ENCODE peak calls at places on chromosome 2, in ten cellular contexts. One of them, this sample, is unnamed.

GRCh38 chr2:44304258-44304657 is 29.0 kb downstream of the SLC3A1 start:
- DNase-seq in left lung: no peak
- DNase-seq in heart left ventricle: no peak
- DNase-seq in fibroblast of lung: no peak
- DNase-seq in IMR-90: no peak
- DNase-seq in ovary: no peak
- DNase-seq in Panc1: no peak
- DNase-seq in foreskin fibroblast: no peak
- DNase-seq in GM12865: no peak
- DNase-seq in GM23248: no peak
- DNase-seq in this sample: no peak

GRCh38 chr2:46805401-46805951 is 110.1 kb downstream of the MCFD2 start:
- DNase-seq in heart left ventricle: no peak
- DNase-seq in IMR-90: no peak
- DNase-seq in Panc1: no peak
- DNase-seq in GM23248: no peak
- DNase-seq in ovary: no peak
- DNase-seq in foreskin fibroblast: no peak
- DNase-seq in GM12865: no peak
- DNase-seq in left lung: no peak
- DNase-seq in fibroblast of lung: no peak
- DNase-seq in this sample: no peak

GRCh38 chr2:9941196-9941995 is 10.1 kb upstream of the GRHL1 start:
- DNase-seq in GM23248: peak; percentile 86
- DNase-seq in left lung: no peak
- DNase-seq in heart left ventricle: no peak
- DNase-seq in ovary: no peak
- DNase-seq in foreskin fibroblast: peak; percentile 60
- DNase-seq in Panc1: no peak
- DNase-seq in fibroblast of lung: peak; percentile 60
- DNase-seq in GM12865: peak; percentile 24
- DNase-seq in IMR-90: peak; percentile 82
- DNase-seq in this sample: no peak

GRCh38 chr2:63538409-63538808 is 49.9 kb downstream of the WDPCP start:
- DNase-seq in Panc1: no peak
- DNase-seq in foreskin fibroblast: no peak
- DNase-seq in GM23248: no peak
- DNase-seq in left lung: no peak
- DNase-seq in GM12865: no peak
- DNase-seq in ovary: no peak
- DNase-seq in fibroblast of lung: no peak
- DNase-seq in IMR-90: no peak
- DNase-seq in heart left ventricle: no peak
- DNase-seq in this sample: no peak

GRCh38 chr2:135004005-135004746 is 43.1 kb downstream of the MAP3K19 start:
- DNase-seq in foreskin fibroblast: peak; percentile 74
- DNase-seq in IMR-90: peak; percentile 62
- DNase-seq in GM12865: peak; percentile 72
- DNase-seq in GM23248: peak; percentile 88
- DNase-seq in ovary: peak; percentile 82
- DNase-seq in fibroblast of lung: peak; percentile 74
- DNase-seq in left lung: peak; percentile 88
- DNase-seq in Panc1: peak; percentile 57
- DNase-seq in heart left ventricle: peak; percentile 64
- DNase-seq in this sample: peak; percentile 82

GRCh38 chr2:190533968-190534309 is 583 bp downstream of the NEMP2 start:
- DNase-seq in left lung: no peak
- DNase-seq in GM23248: no peak
- DNase-seq in IMR-90: no peak
- DNase-seq in GM12865: peak; percentile 88
- DNase-seq in Panc1: no peak
- DNase-seq in heart left ventricle: no peak
- DNase-seq in foreskin fibroblast: no peak
- DNase-seq in fibroblast of lung: peak; percentile 44
- DNase-seq in ovary: no peak
- DNase-seq in this sample: no peak

GRCh38 chr2:224442092-224442999 is 40.4 kb upstream of the FAM124B start:
- DNase-seq in fibroblast of lung: peak; percentile 38
- DNase-seq in IMR-90: no peak
- DNase-seq in ovary: no peak
- DNase-seq in Panc1: no peak
- DNase-seq in GM23248: peak; percentile 68
- DNase-seq in GM12865: peak; percentile 31
- DNase-seq in left lung: peak; percentile 81
- DNase-seq in heart left ventricle: no peak
- DNase-seq in foreskin fibroblast: peak; percentile 10
- DNase-seq in this sample: no peak

GRCh38 chr2:241852116-241852980 is 6.3 kb downstream of the PDCD1 start:
- DNase-seq in GM23248: no peak
- DNase-seq in foreskin fibroblast: no peak
- DNase-seq in Panc1: no peak
- DNase-seq in heart left ventricle: no peak
- DNase-seq in left lung: peak; percentile 80
- DNase-seq in IMR-90: no peak
- DNase-seq in GM12865: no peak
- DNase-seq in fibroblast of lung: no peak
- DNase-seq in ovary: peak; percentile 37
- DNase-seq in this sample: no peak

GRCh38 chr2:72124391-72124790 is 23.3 kb downstream of the CYP26B1 start:
- DNase-seq in Panc1: no peak
- DNase-seq in fibroblast of lung: no peak
- DNase-seq in GM23248: peak; percentile 30
- DNase-seq in heart left ventricle: no peak
- DNase-seq in GM12865: no peak
- DNase-seq in ovary: no peak
- DNase-seq in IMR-90: no peak
- DNase-seq in foreskin fibroblast: peak; percentile 14
- DNase-seq in left lung: no peak
- DNase-seq in this sample: no peak

GRCh38 chr2:234240917-234241316 is 190.4 kb downstream of the SPP2 start:
- DNase-seq in heart left ventricle: no peak
- DNase-seq in GM23248: peak; percentile 80
- DNase-seq in ovary: no peak
- DNase-seq in Panc1: no peak
- DNase-seq in GM12865: no peak
- DNase-seq in fibroblast of lung: peak; percentile 68
- DNase-seq in left lung: no peak
- DNase-seq in foreskin fibroblast: peak; percentile 85
- DNase-seq in IMR-90: peak; percentile 90
- DNase-seq in this sample: no peak

GRCh38 chr2:151176661-151177060 is 85.0 kb downstream of the RBM43 start:
- DNase-seq in IMR-90: no peak
- DNase-seq in fibroblast of lung: no peak
- DNase-seq in left lung: no peak
- DNase-seq in ovary: no peak
- DNase-seq in foreskin fibroblast: no peak
- DNase-seq in Panc1: no peak
- DNase-seq in GM23248: no peak
- DNase-seq in heart left ventricle: no peak
- DNase-seq in GM12865: no peak
- DNase-seq in this sample: no peak

GRCh38 chr2:212814941-212815340 is 276.3 kb upstream of the ERBB4 start:
- DNase-seq in left lung: no peak
- DNase-seq in fibroblast of lung: no peak
- DNase-seq in GM23248: no peak
- DNase-seq in heart left ventricle: no peak
- DNase-seq in GM12865: no peak
- DNase-seq in Panc1: no peak
- DNase-seq in foreskin fibroblast: no peak
- DNase-seq in ovary: no peak
- DNase-seq in IMR-90: no peak
- DNase-seq in this sample: no peak

GRCh38 chr2:73536133-73536532 is 106.1 kb downstream of the NAT8 start:
- DNase-seq in heart left ventricle: no peak
- DNase-seq in left lung: no peak
- DNase-seq in Panc1: no peak
- DNase-seq in ovary: no peak
- DNase-seq in GM23248: no peak
- DNase-seq in fibroblast of lung: no peak
- DNase-seq in IMR-90: no peak
- DNase-seq in GM12865: no peak
- DNase-seq in foreskin fibroblast: no peak
- DNase-seq in this sample: no peak

GRCh38 chr2:120465989-120466703 is 120.2 kb downstream of the INHBB start:
- DNase-seq in GM12865: no peak
- DNase-seq in Panc1: no peak
- DNase-seq in ovary: peak; percentile 54
- DNase-seq in IMR-90: no peak
- DNase-seq in left lung: peak; percentile 64
- DNase-seq in GM23248: no peak
- DNase-seq in foreskin fibroblast: no peak
- DNase-seq in fibroblast of lung: no peak
- DNase-seq in heart left ventricle: no peak
- DNase-seq in this sample: no peak

GRCh38 chr2:48433682-48434081 is 96.3 kb upstream of the STON1 start:
- DNase-seq in GM12865: peak; percentile 34
- DNase-seq in ovary: peak; percentile 53
- DNase-seq in GM23248: peak; percentile 23
- DNase-seq in fibroblast of lung: peak; percentile 41
- DNase-seq in heart left ventricle: no peak
- DNase-seq in Panc1: no peak
- DNase-seq in left lung: no peak
- DNase-seq in IMR-90: no peak
- DNase-seq in foreskin fibroblast: no peak
- DNase-seq in this sample: no peak

GRCh38 chr2:215613265-215613664 is 177.4 kb upstream of the FN1 start:
- DNase-seq in Panc1: no peak
- DNase-seq in ovary: no peak
- DNase-seq in heart left ventricle: no peak
- DNase-seq in left lung: peak; percentile 61
- DNase-seq in GM12865: no peak
- DNase-seq in fibroblast of lung: peak; percentile 72
- DNase-seq in IMR-90: peak; percentile 76
- DNase-seq in GM23248: no peak
- DNase-seq in foreskin fibroblast: no peak
- DNase-seq in this sample: no peak

DNA sequence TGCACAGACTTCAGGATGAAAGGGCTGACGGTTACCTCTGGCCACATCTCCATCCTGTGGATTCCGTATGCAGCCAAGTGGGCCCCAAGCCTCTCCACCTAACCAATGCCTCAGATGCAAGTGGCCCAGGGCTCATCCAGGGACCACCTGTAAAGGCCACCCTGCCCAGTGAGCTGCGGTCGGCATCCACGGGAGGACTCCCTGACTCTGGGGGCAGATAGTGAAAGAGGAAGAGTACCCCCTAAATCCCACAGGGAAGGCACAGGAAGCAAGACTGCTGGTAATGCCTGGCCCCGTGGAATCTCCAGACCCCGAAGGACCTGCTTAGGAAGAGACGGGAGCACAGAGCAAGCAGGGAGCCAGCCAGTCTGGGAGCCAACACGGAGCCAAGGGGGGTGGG is 11.2 kb upstream of the TPO start:
- DNase-seq in GM23248: no peak
- DNase-seq in ovary: no peak
- DNase-seq in left lung: no peak
- DNase-seq in GM12865: no peak
- DNase-seq in heart left ventricle: no peak
- DNase-seq in Panc1: no peak
- DNase-seq in foreskin fibroblast: no peak
- DNase-seq in fibroblast of lung: no peak
- DNase-seq in IMR-90: no peak
- DNase-seq in this sample: no peak
- H3K4me3 ChIP-seq in GM23248: no peak overlapping the region
- H3K4me3 ChIP-seq in ovary: no peak overlapping the region
- H3K4me3 ChIP-seq in left lung: no peak overlapping the region
- H3K4me3 ChIP-seq in GM12865: no peak overlapping the region
- H3K4me3 ChIP-seq in heart left ventricle: no peak overlapping the region
- H3K4me3 ChIP-seq in Panc1: no peak overlapping the region
- H3K4me3 ChIP-seq in foreskin fibroblast: no peak overlapping the region
- H3K4me3 ChIP-seq in fibroblast of lung: no peak overlapping the region
- H3K4me3 ChIP-seq in IMR-90: no peak overlapping the region
- H3K4me3 ChIP-seq in this sample: no peak overlapping the region

GRCh38 chr2:62467100-62467474 is 38.9 kb downstream of the TMEM17 start:
- DNase-seq in fibroblast of lung: no peak
- DNase-seq in Panc1: no peak
- DNase-seq in foreskin fibroblast: no peak
- DNase-seq in heart left ventricle: no peak
- DNase-seq in GM12865: peak; percentile 14
- DNase-seq in ovary: no peak
- DNase-seq in IMR-90: no peak
- DNase-seq in GM23248: no peak
- DNase-seq in left lung: no peak
- DNase-seq in this sample: no peak
- H3K4me3 ChIP-seq in fibroblast of lung: no peak overlapping the region
- H3K4me3 ChIP-seq in Panc1: no peak overlapping the region
- H3K4me3 ChIP-seq in foreskin fibroblast: no peak overlapping the region
- H3K4me3 ChIP-seq in heart left ventricle: no peak overlapping the region
- H3K4me3 ChIP-seq in GM12865: no peak overlapping the region
- H3K4me3 ChIP-seq in ovary: no peak overlapping the region
- H3K4me3 ChIP-seq in IMR-90: no peak overlapping the region
- H3K4me3 ChIP-seq in GM23248: no peak overlapping the region
- H3K4me3 ChIP-seq in left lung: no peak overlapping the region
- H3K4me3 ChIP-seq in this sample: no peak overlapping the region

DNA sequence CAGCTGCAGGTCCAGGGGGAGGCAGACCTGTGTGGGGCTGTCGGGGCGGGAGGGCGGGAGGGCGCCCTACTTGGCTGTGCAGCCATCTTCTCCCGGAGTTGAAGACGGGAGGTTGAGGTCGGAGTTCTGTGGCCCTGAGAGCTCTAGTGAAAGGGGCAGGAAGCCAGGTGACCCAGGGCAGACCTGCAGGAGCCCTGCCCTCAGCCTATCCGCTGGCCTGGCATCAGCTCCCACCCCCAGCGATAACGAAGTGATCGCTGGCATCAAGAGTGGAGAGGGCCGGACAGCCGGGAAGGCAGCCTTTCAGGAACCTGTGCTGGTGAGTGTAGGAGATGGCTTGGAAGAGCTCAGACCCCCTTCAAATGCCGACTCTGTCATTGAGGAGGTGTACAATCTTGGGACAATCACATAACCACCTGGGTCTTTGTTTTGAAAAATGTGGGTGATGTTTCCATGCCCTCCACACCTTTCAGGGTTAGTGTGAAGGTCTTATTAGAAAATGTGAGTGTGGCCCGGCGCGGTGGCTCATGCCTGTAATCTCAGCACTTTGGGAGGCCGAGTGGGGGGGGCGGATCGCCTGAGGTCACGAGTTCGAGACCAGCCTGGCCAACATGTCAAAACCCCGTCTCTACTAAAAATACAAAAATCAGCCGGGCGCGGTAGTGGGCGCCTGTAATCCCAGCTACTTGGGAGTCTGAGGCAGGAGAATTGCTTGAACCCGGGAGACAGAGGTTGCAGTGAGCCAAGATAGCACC is 1.3 kb downstream of the ARHGEF4 start:
- DNase-seq in IMR-90: no peak
- DNase-seq in left lung: peak; percentile 45
- DNase-seq in GM23248: no peak
- DNase-seq in heart left ventricle: no peak
- DNase-seq in foreskin fibroblast: no peak
- DNase-seq in ovary: no peak
- DNase-seq in fibroblast of lung: no peak
- DNase-seq in GM12865: no peak
- DNase-seq in Panc1: no peak
- DNase-seq in this sample: no peak
- H3K4me3 ChIP-seq in IMR-90: no peak overlapping the region
- H3K4me3 ChIP-seq in left lung: no peak overlapping the region
- H3K4me3 ChIP-seq in GM23248: no peak overlapping the region
- H3K4me3 ChIP-seq in heart left ventricle: no peak overlapping the region
- H3K4me3 ChIP-seq in foreskin fibroblast: no peak overlapping the region
- H3K4me3 ChIP-seq in ovary: no peak overlapping the region
- H3K4me3 ChIP-seq in fibroblast of lung: no peak overlapping the region
- H3K4me3 ChIP-seq in GM12865: no peak overlapping the region
- H3K4me3 ChIP-seq in Panc1: no peak overlapping the region
- H3K4me3 ChIP-seq in this sample: no peak overlapping the region

GRCh38 chr2:179467111-179467510 is 202.5 kb upstream of the SESTD1 start:
- DNase-seq in left lung: no peak
- DNase-seq in foreskin fibroblast: peak; percentile 62
- DNase-seq in ovary: no peak
- DNase-seq in IMR-90: peak; percentile 64
- DNase-seq in heart left ventricle: no peak
- DNase-seq in fibroblast of lung: no peak
- DNase-seq in GM12865: no peak
- DNase-seq in Panc1: no peak
- DNase-seq in GM23248: peak; percentile 63
- DNase-seq in this sample: no peak
- H3K4me3 ChIP-seq in left lung: no peak overlapping the region
- H3K4me3 ChIP-seq in foreskin fibroblast: no peak overlapping the region
- H3K4me3 ChIP-seq in ovary: no peak overlapping the region
- H3K4me3 ChIP-seq in IMR-90: no peak overlapping the region
- H3K4me3 ChIP-seq in heart left ventricle: no peak overlapping the region
- H3K4me3 ChIP-seq in fibroblast of lung: no peak overlapping the region
- H3K4me3 ChIP-seq in GM12865: no peak overlapping the region
- H3K4me3 ChIP-seq in Panc1: no peak overlapping the region
- H3K4me3 ChIP-seq in GM23248: no peak overlapping the region
- H3K4me3 ChIP-seq in this sample: no peak overlapping the region

This sample was measured in mucosa of descending colon.